ENCODE peak calls at places on chromosome 1, in six cellular contexts. E, P, T, O, S and G are unnamed samples.

GRCh38 chr1:234725177-234726132 is 115.5 kb upstream of the IRF2BP2 start:
- DNase-seq in O (no peak), T (no peak), S (peak; percentile 43), E (no peak), P (no peak), G (peak; percentile 41)

GRCh38 chr1:208008534-208008933 is 97.6 kb upstream of the CD34 start:
- DNase-seq in S (no peak), P (no peak), E (peak; percentile 36), T (peak; percentile 28), O (no peak), G (peak; percentile 54)

GRCh38 chr1:58006421-58007032 is 540.0 kb downstream of the OMA1 start:
- DNase-seq in O (no peak), P (no peak), E (no peak), S (no peak), T (no peak), G (no peak)

GRCh38 chr1:175129997-175130648 is 62.5 kb downstream of the KIAA0040 start:
- DNase-seq in P (no peak), S (peak; percentile 39), O (no peak), E (no peak), T (no peak), G (peak; percentile 31)

GRCh38 chr1:150115121-150115520 is 34.6 kb upstream of the PLEKHO1 start:
- DNase-seq in T (no peak), E (no peak), O (no peak), P (no peak), S (no peak), G (no peak)

GRCh38 chr1:5819391-5820025 is 172.7 kb downstream of the NPHP4 start:
- DNase-seq in P (no peak), S (no peak), O (no peak), E (no peak), T (no peak), G (no peak)

GRCh38 chr1:19009882-19010321 is 53.4 kb upstream of the IFFO2 start:
- DNase-seq in E (no peak), O (peak; percentile 38), P (peak; percentile 93), T (peak; percentile 98), S (peak; percentile 79), G (peak; percentile 65)

GRCh38 chr1:22517936-22518335 is 45.4 kb upstream of the EPHA8 start:
- DNase-seq in P (peak; percentile 34), O (peak; percentile 46), E (no peak), S (no peak), T (no peak), G (no peak)

GRCh38 chr1:31549807-31550620 is 26.3 kb upstream of the TINAGL1 start:
- DNase-seq in P (no peak), E (no peak), T (no peak), S (no peak), O (no peak), G (peak; percentile 33)

GRCh38 chr1:228048120-228048519 is 34.4 kb upstream of the ARF1 start:
- DNase-seq in E (no peak), T (no peak), S (no peak), O (no peak), P (no peak), G (no peak)

DNA sequence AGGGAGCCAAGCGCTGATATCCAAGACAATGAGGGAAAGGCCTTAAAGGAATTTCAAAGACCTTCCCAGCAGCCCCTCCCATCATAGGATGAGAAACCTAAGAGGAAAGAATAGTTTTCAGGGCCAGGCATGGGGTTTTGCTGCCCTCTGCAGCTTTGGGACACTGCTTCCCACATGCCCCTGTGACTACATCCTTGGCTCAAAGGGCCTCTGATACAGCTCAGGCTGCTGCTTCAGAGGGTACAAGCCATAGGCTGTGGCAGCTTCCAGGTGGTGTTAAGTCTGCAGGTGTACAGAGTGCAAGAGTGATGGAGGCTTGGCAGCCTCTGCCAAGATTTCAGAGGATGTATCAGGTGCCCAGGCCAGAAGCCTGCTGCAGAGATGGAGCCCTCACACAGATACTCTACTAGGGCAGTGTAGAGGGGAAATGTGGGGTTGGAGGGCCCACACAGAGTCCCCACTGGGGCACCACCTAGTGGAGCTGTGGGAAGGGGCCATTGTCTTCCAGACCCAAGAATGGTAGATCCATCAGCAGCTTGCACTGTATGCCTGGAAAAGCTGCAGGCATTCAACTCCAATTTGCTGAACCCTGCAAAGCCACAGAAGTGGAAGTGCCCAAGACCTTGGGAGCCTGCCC is 125.8 kb downstream of the SLC45A1 start:
- DNase-seq in O (no peak), T (no peak), P (no peak), E (no peak), S (peak; percentile 49), G (peak; percentile 73)
- TF ChIP-seq CTCF in O (peak; percentile 19), T (no peak), P (peak; percentile 36), E (no peak), S (peak; percentile 30), G (peak; percentile 42)

GRCh38 chr1:99627615-99628014 is 18.3 kb upstream of the PALMD start:
- DNase-seq in S (no peak), P (no peak), O (no peak), E (no peak), T (no peak), G (no peak)
- H3K4me3 ChIP-seq in S (no peak overlapping the region), P (no peak overlapping the region), O (no peak overlapping the region), E (no peak overlapping the region), T (no peak overlapping the region), G (no peak overlapping the region)

DNA sequence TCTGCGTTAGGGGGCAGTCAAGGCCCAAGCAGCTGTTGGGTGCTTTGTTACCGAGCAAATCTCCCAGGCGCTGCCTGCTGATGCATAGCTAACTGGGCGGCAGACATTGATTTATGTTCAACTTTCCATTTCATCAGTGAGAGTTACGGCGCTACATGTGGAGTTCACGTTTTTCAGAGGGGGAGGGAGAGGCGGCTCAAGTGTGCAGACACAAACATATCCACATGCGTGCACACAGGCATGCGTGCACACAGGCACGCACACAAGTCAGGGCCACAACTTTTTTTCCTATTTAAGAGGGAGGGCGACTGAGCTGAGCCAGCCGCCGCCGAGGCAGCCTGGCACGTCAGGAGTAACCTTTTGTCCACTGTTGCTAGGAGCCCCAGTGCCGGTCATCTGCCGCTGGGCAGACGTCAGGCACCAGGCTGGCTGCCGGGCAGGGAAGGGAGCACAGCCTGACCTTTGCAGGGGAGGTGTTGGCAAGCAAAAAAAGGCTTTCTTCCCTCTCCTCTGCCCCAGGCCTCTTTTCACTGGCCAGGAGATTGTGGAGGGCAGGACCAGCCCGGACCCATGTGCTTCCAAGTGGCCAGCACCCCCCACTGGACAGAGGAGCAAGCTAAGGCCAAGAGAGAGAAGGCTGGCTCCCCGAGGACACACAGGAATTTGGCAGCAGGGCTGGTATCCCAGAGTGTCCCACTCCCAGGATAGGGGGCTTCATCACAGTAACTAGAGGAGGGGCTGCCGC is 73.3 kb downstream of the MRPL37 start:
- DNase-seq in E (peak; percentile 78), P (peak; percentile 93), T (peak; percentile 90), O (no peak), S (peak; percentile 72), G (peak; percentile 91)
- TF ChIP-seq CTCF in E (peak; percentile 57), P (peak; percentile 87), T (no peak), O (peak; percentile 31), S (peak; percentile 44), G (peak; percentile 81)

DNA sequence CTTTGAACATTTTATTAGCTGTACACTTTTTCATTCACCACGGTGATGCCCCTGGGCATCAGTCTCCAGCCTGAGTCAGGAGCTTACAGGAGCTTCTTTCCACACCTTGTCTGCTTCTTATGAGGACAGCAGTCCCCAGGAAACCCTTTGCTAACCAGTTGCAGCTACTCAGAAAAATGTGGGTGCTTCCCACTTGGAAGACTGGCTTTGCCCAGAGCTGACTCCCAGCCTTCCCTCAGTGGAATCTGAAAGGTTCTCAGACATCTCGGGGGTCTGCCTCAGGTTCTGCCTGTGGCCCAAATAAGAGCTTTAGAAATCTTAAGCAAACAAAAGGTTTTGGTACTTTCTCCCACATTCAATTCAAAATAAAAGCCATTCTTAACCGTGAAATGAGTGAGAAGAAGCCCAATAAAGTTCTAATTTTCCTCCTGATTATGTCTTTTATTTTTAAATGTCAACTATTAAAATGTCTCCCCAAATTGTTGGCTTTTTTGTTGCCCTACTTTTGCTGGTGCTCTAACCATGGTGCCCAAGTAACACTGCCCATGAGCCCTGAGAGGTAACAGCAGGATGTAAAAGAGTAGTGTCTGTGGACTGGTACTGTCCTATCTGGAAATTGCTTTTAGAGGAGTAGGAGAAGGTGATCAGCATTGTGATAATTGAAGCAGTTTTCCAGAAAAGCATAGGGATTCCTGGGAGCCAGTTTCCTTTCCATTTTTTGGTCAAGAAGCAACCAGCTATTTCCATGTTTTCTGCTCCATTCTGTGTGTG is 5.6 kb downstream of the C1orf53 start:
- DNase-seq in E (no peak), P (no peak), S (no peak), T (no peak), O (no peak), G (no peak)
- H3K4me3 ChIP-seq in E (no peak overlapping the region), P (no peak overlapping the region), S (no peak overlapping the region), T (no peak overlapping the region), O (no peak overlapping the region), G (no peak overlapping the region)

DNA sequence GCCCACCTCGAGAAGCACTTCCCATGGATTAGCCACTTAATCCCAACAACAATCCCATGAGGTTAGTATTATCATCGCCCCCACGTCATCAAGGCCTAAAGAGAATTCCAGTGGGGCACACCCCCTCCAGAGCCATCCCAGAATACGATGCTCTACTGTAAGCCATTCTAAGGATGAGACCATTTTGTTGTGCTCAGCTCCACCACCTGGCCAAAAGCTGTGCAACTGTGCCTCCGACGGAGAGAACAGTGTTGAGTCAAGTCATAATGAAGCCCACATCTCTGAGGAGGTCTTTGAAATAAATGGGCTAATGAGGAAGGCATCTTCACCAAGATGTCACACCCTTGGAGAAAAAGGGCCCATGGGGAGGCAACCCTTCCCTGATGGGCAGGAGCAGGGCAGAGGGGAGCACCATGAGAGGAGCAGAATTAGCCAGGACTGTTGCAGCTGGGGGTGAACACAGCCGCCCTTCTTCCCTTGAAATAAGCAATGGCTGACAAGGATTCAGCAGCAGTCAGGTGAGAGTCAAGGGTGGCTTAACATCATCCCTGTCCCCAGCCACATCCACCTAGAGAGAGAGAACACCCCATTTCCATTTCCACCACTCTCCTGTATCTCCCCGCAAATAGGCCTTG is 14.6 kb downstream of the SYF2 start:
- DNase-seq in T (no peak), S (no peak), P (no peak), O (no peak), E (no peak), G (no peak)
- TF ChIP-seq CTCF in T (no peak), S (no peak), P (no peak), O (no peak), E (no peak), G (no peak)

GRCh38 chr1:3777078-3777547 is 4.6 kb downstream of the SMIM1 start:
- DNase-seq in P (no peak), E (no peak), S (no peak), T (no peak), O (no peak), G (no peak)

GRCh38 chr1:3775248-3775497 is 2.6 kb downstream of the SMIM1 start:
- DNase-seq in S (no peak), E (no peak), P (no peak), T (no peak), O (no peak), G (no peak)

GRCh38 chr1:3776231-3777030 is 3.9 kb downstream of the SMIM1 start:
- DNase-seq in E (no peak), S (no peak), T (no peak), P (no peak), O (no peak), G (no peak)

GRCh38 chr1:3774503-3775247 is 2.1 kb downstream of the SMIM1 start:
- DNase-seq in E (no peak), P (no peak), S (peak; percentile 31), O (no peak), T (no peak), G (no peak)

GRCh38 chr1:3775498-3776230 is 3.1 kb downstream of the SMIM1 start:
- DNase-seq in O (no peak), E (peak; percentile 45), S (peak; percentile 64), P (peak; percentile 59), T (peak; percentile 51), G (peak; percentile 33)
- H3K4me3 ChIP-seq in O (no peak overlapping the region), E (no peak overlapping the region), S (no peak overlapping the region), P (no peak overlapping the region), T (no peak overlapping the region), G (no peak overlapping the region)

GRCh38 chr1:245260116-245260882 is 105.5 kb downstream of the KIF26B start:
- DNase-seq in S (no peak), O (no peak), E (no peak), P (no peak), T (no peak), G (no peak)
- TF ChIP-seq CTCF in S (no peak), O (no peak), E (no peak), P (no peak), T (no peak), G (no peak)